ENCODE peak calls at places on chromosomes 5 and 9, in seven cellular contexts. One of them, this sample, is unnamed.

GRCh38 chr5:177232761-177233160 is 70.8 kb downstream of the RAB24 start:
- DNase-seq in testis: no peak
- DNase-seq in HT1080: peak; percentile 8
- DNase-seq in OCI-LY7: no peak
- DNase-seq in A172: no peak
- DNase-seq in non-pigmented ciliary epithelial cell: peak; percentile 37
- DNase-seq in DMS153: no peak
- DNase-seq in this sample: peak; percentile 47

GRCh38 chr5:149475777-149476176 is 75.5 kb downstream of the CSNK1A1 start:
- DNase-seq in testis: no peak
- DNase-seq in HT1080: no peak
- DNase-seq in OCI-LY7: no peak
- DNase-seq in A172: no peak
- DNase-seq in non-pigmented ciliary epithelial cell: no peak
- DNase-seq in DMS153: no peak
- DNase-seq in this sample: no peak

GRCh38 chr9:111926421-111926875 is 29.8 kb downstream of the UGCG start:
- DNase-seq in testis: no peak
- DNase-seq in HT1080: peak; percentile 88
- DNase-seq in OCI-LY7: peak; percentile 91
- DNase-seq in A172: no peak
- DNase-seq in non-pigmented ciliary epithelial cell: peak; percentile 76
- DNase-seq in DMS153: no peak
- DNase-seq in this sample: no peak

GRCh38 chr9:127388037-127388855 is 8.7 kb upstream of the SLC2A8 start:
- DNase-seq in testis: peak; percentile 57
- DNase-seq in HT1080: peak; percentile 98
- DNase-seq in OCI-LY7: peak; percentile 24
- DNase-seq in A172: peak; percentile 99
- DNase-seq in non-pigmented ciliary epithelial cell: peak; percentile 96
- DNase-seq in DMS153: no peak
- DNase-seq in this sample: peak; percentile 99

GRCh38 chr5:8606231-8606630 is 737.3 kb downstream of the MTRR start:
- DNase-seq in testis: no peak
- DNase-seq in HT1080: no peak
- DNase-seq in OCI-LY7: no peak
- DNase-seq in A172: no peak
- DNase-seq in non-pigmented ciliary epithelial cell: no peak
- DNase-seq in DMS153: no peak
- DNase-seq in this sample: no peak

GRCh38 chr5:57816108-57816507 is 333.5 kb upstream of the ACTBL2 start:
- DNase-seq in testis: no peak
- DNase-seq in HT1080: peak; percentile 95
- DNase-seq in OCI-LY7: no peak
- DNase-seq in A172: peak; percentile 99
- DNase-seq in non-pigmented ciliary epithelial cell: peak; percentile 96
- DNase-seq in DMS153: no peak
- DNase-seq in this sample: peak; percentile 99

GRCh38 chr5:1472964-1473628 is 27.9 kb upstream of the SLC6A3 start:
- DNase-seq in testis: no peak
- DNase-seq in HT1080: no peak
- DNase-seq in OCI-LY7: no peak
- DNase-seq in A172: no peak
- DNase-seq in non-pigmented ciliary epithelial cell: no peak
- DNase-seq in DMS153: no peak
- DNase-seq in this sample: no peak

GRCh38 chr5:14696851-14697250 is 32.3 kb downstream of the OTULIN start:
- DNase-seq in testis: no peak
- DNase-seq in HT1080: no peak
- DNase-seq in OCI-LY7: no peak
- DNase-seq in A172: no peak
- DNase-seq in non-pigmented ciliary epithelial cell: no peak
- DNase-seq in DMS153: no peak
- DNase-seq in this sample: no peak

GRCh38 chr5:159156839-159157238 is 52.5 kb downstream of the RNF145 start:
- DNase-seq in testis: peak; percentile 46
- DNase-seq in HT1080: peak; percentile 73
- DNase-seq in OCI-LY7: peak; percentile 83
- DNase-seq in A172: peak; percentile 74
- DNase-seq in non-pigmented ciliary epithelial cell: no peak
- DNase-seq in DMS153: peak; percentile 12
- DNase-seq in this sample: peak; percentile 69

GRCh38 chr5:93189707-93190120 is 391.3 kb downstream of the NR2F1-AS1 start:
- DNase-seq in testis: no peak
- DNase-seq in HT1080: peak; percentile 98
- DNase-seq in OCI-LY7: no peak
- DNase-seq in A172: peak; percentile 93
- DNase-seq in non-pigmented ciliary epithelial cell: peak; percentile 96
- DNase-seq in DMS153: no peak
- DNase-seq in this sample: peak; percentile 96

GRCh38 chr9:5869315-5870019 is 21.2 kb upstream of the MLANA start:
- DNase-seq in testis: no peak
- DNase-seq in HT1080: peak; percentile 43
- DNase-seq in OCI-LY7: peak; percentile 46
- DNase-seq in A172: no peak
- DNase-seq in non-pigmented ciliary epithelial cell: no peak
- DNase-seq in DMS153: no peak
- DNase-seq in this sample: peak; percentile 25

GRCh38 chr5:168600409-168600808 is 21.2 kb upstream of the PANK3 start:
- DNase-seq in testis: no peak
- DNase-seq in HT1080: no peak
- DNase-seq in OCI-LY7: no peak
- DNase-seq in A172: no peak
- DNase-seq in non-pigmented ciliary epithelial cell: no peak
- DNase-seq in DMS153: no peak
- DNase-seq in this sample: peak; percentile 25

GRCh38 chr5:55027589-55027988 is 3.5 kb downstream of the GZMK start:
- DNase-seq in testis: no peak
- DNase-seq in HT1080: no peak
- DNase-seq in OCI-LY7: no peak
- DNase-seq in A172: no peak
- DNase-seq in non-pigmented ciliary epithelial cell: no peak
- DNase-seq in DMS153: no peak
- DNase-seq in this sample: no peak

GRCh38 chr5:33032161-33033085 is 321.3 kb downstream of the NPR3 start:
- DNase-seq in testis: peak; percentile 23
- DNase-seq in HT1080: no peak
- DNase-seq in OCI-LY7: no peak
- DNase-seq in A172: no peak
- DNase-seq in non-pigmented ciliary epithelial cell: no peak
- DNase-seq in DMS153: no peak
- DNase-seq in this sample: peak; percentile 39

GRCh38 chr5:11050596-11051304 is 289.7 kb upstream of the DAP start:
- DNase-seq in testis: no peak
- DNase-seq in HT1080: peak; percentile 58
- DNase-seq in OCI-LY7: no peak
- DNase-seq in A172: peak; percentile 4
- DNase-seq in non-pigmented ciliary epithelial cell: no peak
- DNase-seq in DMS153: no peak
- DNase-seq in this sample: peak; percentile 11

GRCh38 chr5:3598236-3598635 is 2.6 kb downstream of the IRX1 start:
- DNase-seq in testis: no peak
- DNase-seq in HT1080: no peak
- DNase-seq in OCI-LY7: no peak
- DNase-seq in A172: no peak
- DNase-seq in non-pigmented ciliary epithelial cell: no peak
- DNase-seq in DMS153: no peak
- DNase-seq in this sample: peak; percentile 43

GRCh38 chr5:134436523-134437339 is 25.1 kb upstream of the CDKN2AIPNL start:
- DNase-seq in testis: peak; percentile 31
- DNase-seq in HT1080: peak; percentile 95
- DNase-seq in OCI-LY7: peak; percentile 22
- DNase-seq in A172: peak; percentile 95
- DNase-seq in non-pigmented ciliary epithelial cell: peak; percentile 71
- DNase-seq in DMS153: peak; percentile 81
- DNase-seq in this sample: peak; percentile 96

GRCh38 chr9:119861801-119862200 is 492.6 kb upstream of the BRINP1 start:
- DNase-seq in testis: no peak
- DNase-seq in HT1080: no peak
- DNase-seq in OCI-LY7: no peak
- DNase-seq in A172: no peak
- DNase-seq in non-pigmented ciliary epithelial cell: no peak
- DNase-seq in DMS153: no peak
- DNase-seq in this sample: no peak

GRCh38 chr5:107485184-107485583 is 185.6 kb downstream of the EFNA5 start:
- DNase-seq in testis: no peak
- DNase-seq in HT1080: no peak
- DNase-seq in OCI-LY7: no peak
- DNase-seq in A172: no peak
- DNase-seq in non-pigmented ciliary epithelial cell: no peak
- DNase-seq in DMS153: no peak
- DNase-seq in this sample: no peak

GRCh38 chr9:134060546-134060945 is 7.3 kb downstream of the BRD3 start:
- DNase-seq in testis: no peak
- DNase-seq in HT1080: no peak
- DNase-seq in OCI-LY7: no peak
- DNase-seq in A172: no peak
- DNase-seq in non-pigmented ciliary epithelial cell: no peak
- DNase-seq in DMS153: no peak
- DNase-seq in this sample: no peak

GRCh38 chr9:123326662-123327093 is 29.3 kb upstream of the CRB2 start:
- DNase-seq in testis: no peak
- DNase-seq in HT1080: no peak
- DNase-seq in OCI-LY7: peak; percentile 83
- DNase-seq in A172: no peak
- DNase-seq in non-pigmented ciliary epithelial cell: no peak
- DNase-seq in DMS153: no peak
- DNase-seq in this sample: peak; percentile 20

GRCh38 chr9:87786423-87786822 is 60.5 kb downstream of the CTSL start:
- DNase-seq in testis: no peak
- DNase-seq in HT1080: no peak
- DNase-seq in OCI-LY7: no peak
- DNase-seq in A172: no peak
- DNase-seq in non-pigmented ciliary epithelial cell: no peak
- DNase-seq in DMS153: no peak
- DNase-seq in this sample: no peak

GRCh38 chr9:36864491-36865410 is 169.3 kb downstream of the PAX5 start:
- DNase-seq in testis: no peak
- DNase-seq in HT1080: no peak
- DNase-seq in OCI-LY7: peak; percentile 81
- DNase-seq in A172: no peak
- DNase-seq in non-pigmented ciliary epithelial cell: no peak
- DNase-seq in DMS153: no peak
- DNase-seq in this sample: no peak

GRCh38 chr9:114037249-114037648 is 40.9 kb downstream of the AMBP start:
- DNase-seq in testis: no peak
- DNase-seq in HT1080: no peak
- DNase-seq in OCI-LY7: no peak
- DNase-seq in A172: no peak
- DNase-seq in non-pigmented ciliary epithelial cell: no peak
- DNase-seq in DMS153: no peak
- DNase-seq in this sample: no peak

GRCh38 chr5:39466804-39467203 is 42.0 kb upstream of the DAB2 start:
- DNase-seq in testis: no peak
- DNase-seq in HT1080: no peak
- DNase-seq in OCI-LY7: no peak
- DNase-seq in A172: no peak
- DNase-seq in non-pigmented ciliary epithelial cell: no peak
- DNase-seq in DMS153: no peak
- DNase-seq in this sample: no peak

GRCh38 chr9:27212621-27213020 is 84.3 kb downstream of the EQTN start:
- DNase-seq in testis: no peak
- DNase-seq in HT1080: no peak
- DNase-seq in OCI-LY7: no peak
- DNase-seq in A172: no peak
- DNase-seq in non-pigmented ciliary epithelial cell: no peak
- DNase-seq in DMS153: no peak
- DNase-seq in this sample: no peak

GRCh38 chr9:137984005-137984404 is 106.4 kb downstream of the CACNA1B start:
- DNase-seq in testis: no peak
- DNase-seq in HT1080: no peak
- DNase-seq in OCI-LY7: no peak
- DNase-seq in A172: no peak
- DNase-seq in non-pigmented ciliary epithelial cell: no peak
- DNase-seq in DMS153: no peak
- DNase-seq in this sample: no peak

This sample was measured in M059J.